ENCODE peak calls at places on chromosome X, in eight cellular contexts. One of them, this sample, is unnamed.

GRCh38 chrX:49673394-49673793 is 22.4 kb downstream of the PAGE1 start:
- DNase-seq in AG04449: no peak
- DNase-seq in PC-3: no peak
- DNase-seq in bronchial epithelial cell: no peak
- DNase-seq in OCI-LY7: no peak
- DNase-seq in AG09309: no peak
- DNase-seq in transverse colon: no peak
- DNase-seq in A549: no peak
- DNase-seq in this sample: no peak

GRCh38 chrX:116239944-116240391 is 69.4 kb downstream of the AGTR2 start:
- DNase-seq in transverse colon: no peak
- DNase-seq in AG04449: no peak
- DNase-seq in bronchial epithelial cell: peak
- DNase-seq in AG09309: no peak
- DNase-seq in OCI-LY7: no peak
- DNase-seq in PC-3: peak
- DNase-seq in A549: no peak
- DNase-seq in this sample: no peak

GRCh38 chrX:71052721-71053120 is 15.4 kb downstream of the SNX12 start:
- DNase-seq in AG04449: no peak
- DNase-seq in transverse colon: no peak
- DNase-seq in OCI-LY7: no peak
- DNase-seq in AG09309: no peak
- DNase-seq in bronchial epithelial cell: no peak
- DNase-seq in PC-3: no peak
- DNase-seq in A549: no peak
- DNase-seq in this sample: no peak

GRCh38 chrX:10011261-10011931 is 44.2 kb downstream of the CLDN34 start:
- DNase-seq in PC-3: no peak
- DNase-seq in OCI-LY7: no peak
- DNase-seq in AG04449: no peak
- DNase-seq in A549: no peak
- DNase-seq in bronchial epithelial cell: peak
- DNase-seq in transverse colon: no peak
- DNase-seq in AG09309: no peak
- DNase-seq in this sample: no peak

GRCh38 chrX:129957241-129958099 is 25.0 kb upstream of the BCORL1 start:
- DNase-seq in AG09309: no peak
- DNase-seq in A549: peak
- DNase-seq in transverse colon: peak
- DNase-seq in OCI-LY7: peak
- DNase-seq in PC-3: peak
- DNase-seq in AG04449: no peak
- DNase-seq in bronchial epithelial cell: no peak
- DNase-seq in this sample: no peak

GRCh38 chrX:7190157-7190556 is 42.2 kb upstream of the PUDP start:
- DNase-seq in AG09309: no peak
- DNase-seq in PC-3: peak
- DNase-seq in OCI-LY7: peak
- DNase-seq in transverse colon: no peak
- DNase-seq in AG04449: no peak
- DNase-seq in bronchial epithelial cell: no peak
- DNase-seq in A549: no peak
- DNase-seq in this sample: no peak

GRCh38 chrX:46849933-46850332 is 13.1 kb downstream of the RP2 start:
- DNase-seq in OCI-LY7: no peak
- DNase-seq in PC-3: no peak
- DNase-seq in bronchial epithelial cell: no peak
- DNase-seq in AG09309: no peak
- DNase-seq in A549: peak
- DNase-seq in AG04449: no peak
- DNase-seq in transverse colon: no peak
- DNase-seq in this sample: no peak

GRCh38 chrX:16212436-16212835 is 45.2 kb downstream of the MAGEB17 start:
- DNase-seq in A549: peak
- DNase-seq in PC-3: peak
- DNase-seq in transverse colon: no peak
- DNase-seq in AG04449: no peak
- DNase-seq in AG09309: no peak
- DNase-seq in bronchial epithelial cell: no peak
- DNase-seq in OCI-LY7: peak
- DNase-seq in this sample: no peak

GRCh38 chrX:15384304-15384703 is at the start of gene VEGFD:
- DNase-seq in OCI-LY7: no peak
- DNase-seq in AG09309: no peak
- DNase-seq in bronchial epithelial cell: no peak
- DNase-seq in A549: peak
- DNase-seq in transverse colon: no peak
- DNase-seq in AG04449: peak
- DNase-seq in PC-3: no peak
- DNase-seq in this sample: no peak

GRCh38 chrX:78964598-78964997 is 19.4 kb downstream of the P2RY10 start:
- DNase-seq in A549: no peak
- DNase-seq in bronchial epithelial cell: no peak
- DNase-seq in OCI-LY7: no peak
- DNase-seq in AG04449: no peak
- DNase-seq in transverse colon: no peak
- DNase-seq in PC-3: no peak
- DNase-seq in AG09309: no peak
- DNase-seq in this sample: no peak

GRCh38 chrX:130669233-130669632 is 233.8 kb downstream of the ENOX2 start:
- DNase-seq in AG04449: peak
- DNase-seq in bronchial epithelial cell: no peak
- DNase-seq in AG09309: no peak
- DNase-seq in transverse colon: no peak
- DNase-seq in OCI-LY7: no peak
- DNase-seq in PC-3: peak
- DNase-seq in A549: no peak
- DNase-seq in this sample: no peak

GRCh38 chrX:34918856-34919255 is 23.7 kb upstream of the FAM47B start:
- DNase-seq in OCI-LY7: no peak
- DNase-seq in transverse colon: no peak
- DNase-seq in AG04449: no peak
- DNase-seq in PC-3: peak
- DNase-seq in bronchial epithelial cell: peak
- DNase-seq in AG09309: peak
- DNase-seq in A549: peak
- DNase-seq in this sample: peak

GRCh38 chrX:31271615-31272471 is 200.0 kb upstream of the FTHL17 start:
- DNase-seq in A549: no peak
- DNase-seq in bronchial epithelial cell: peak
- DNase-seq in AG09309: no peak
- DNase-seq in OCI-LY7: no peak
- DNase-seq in transverse colon: no peak
- DNase-seq in PC-3: peak
- DNase-seq in AG04449: no peak
- DNase-seq in this sample: no peak

GRCh38 chrX:31265383-31265782 is 193.5 kb upstream of the FTHL17 start:
- DNase-seq in PC-3: no peak
- DNase-seq in A549: no peak
- DNase-seq in OCI-LY7: no peak
- DNase-seq in AG09309: no peak
- DNase-seq in bronchial epithelial cell: no peak
- DNase-seq in transverse colon: no peak
- DNase-seq in AG04449: no peak
- DNase-seq in this sample: no peak

GRCh38 chrX:31269914-31270313 is 198.1 kb upstream of the FTHL17 start:
- DNase-seq in PC-3: no peak
- DNase-seq in A549: no peak
- DNase-seq in AG04449: no peak
- DNase-seq in OCI-LY7: no peak
- DNase-seq in AG09309: no peak
- DNase-seq in bronchial epithelial cell: no peak
- DNase-seq in transverse colon: no peak
- DNase-seq in this sample: no peak

GRCh38 chrX:31266172-31267076 is 194.6 kb upstream of the FTHL17 start:
- DNase-seq in OCI-LY7: peak
- DNase-seq in A549: no peak
- DNase-seq in transverse colon: peak
- DNase-seq in PC-3: no peak
- DNase-seq in AG09309: no peak
- DNase-seq in bronchial epithelial cell: no peak
- DNase-seq in AG04449: no peak
- DNase-seq in this sample: no peak

DNA sequence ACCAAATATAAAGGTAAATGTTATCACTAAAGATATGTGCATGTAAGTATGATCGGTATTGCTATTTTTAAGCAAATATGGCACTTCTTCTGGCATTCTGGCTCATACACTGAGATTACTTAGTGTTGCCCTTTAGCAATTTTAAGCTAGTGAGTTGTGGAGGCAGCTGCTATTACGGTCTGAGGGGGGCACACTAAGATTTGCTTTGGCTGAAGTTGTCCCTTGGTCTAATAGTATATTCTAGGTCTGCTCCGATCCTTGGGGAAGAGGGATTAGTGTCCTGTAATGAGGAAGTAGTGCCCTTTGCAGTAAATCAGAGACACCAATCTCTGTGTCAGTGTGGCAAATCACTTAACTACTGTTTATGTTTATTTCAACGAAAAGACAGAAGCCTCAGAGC is 196.5 kb upstream of the FTHL17 start:
- DNase-seq in PC-3: no peak
- DNase-seq in AG04449: no peak
- DNase-seq in A549: no peak
- DNase-seq in bronchial epithelial cell: no peak
- DNase-seq in OCI-LY7: peak
- DNase-seq in transverse colon: no peak
- DNase-seq in AG09309: no peak
- DNase-seq in this sample: no peak
- TF ChIP-seq CTCF in PC-3: no peak
- TF ChIP-seq CTCF in AG04449: peak
- TF ChIP-seq CTCF in A549: no peak
- TF ChIP-seq CTCF in bronchial epithelial cell: no peak
- TF ChIP-seq CTCF in OCI-LY7: peak
- TF ChIP-seq CTCF in transverse colon: no peak
- TF ChIP-seq CTCF in AG09309: peak
- TF ChIP-seq CTCF in this sample: no peak

GRCh38 chrX:17376381-17377046 is 1.5 kb downstream of the NHS start:
- DNase-seq in OCI-LY7: no peak
- DNase-seq in A549: peak
- DNase-seq in transverse colon: peak
- DNase-seq in PC-3: peak
- DNase-seq in AG09309: no peak
- DNase-seq in bronchial epithelial cell: no peak
- DNase-seq in AG04449: no peak
- DNase-seq in this sample: no peak

GRCh38 chrX:17373337-17373736 is 1.7 kb upstream of the NHS start:
- DNase-seq in bronchial epithelial cell: no peak
- DNase-seq in A549: no peak
- DNase-seq in AG09309: no peak
- DNase-seq in PC-3: no peak
- DNase-seq in OCI-LY7: no peak
- DNase-seq in transverse colon: no peak
- DNase-seq in AG04449: no peak
- DNase-seq in this sample: no peak

GRCh38 chrX:17375631-17376380 is 806 bp downstream of the NHS start:
- DNase-seq in OCI-LY7: no peak
- DNase-seq in A549: peak
- DNase-seq in AG09309: no peak
- DNase-seq in bronchial epithelial cell: no peak
- DNase-seq in transverse colon: peak
- DNase-seq in AG04449: no peak
- DNase-seq in PC-3: peak
- DNase-seq in this sample: no peak

GRCh38 chrX:17375361-17375630 is 296 bp downstream of the NHS start:
- DNase-seq in AG04449: no peak
- DNase-seq in PC-3: no peak
- DNase-seq in AG09309: no peak
- DNase-seq in transverse colon: no peak
- DNase-seq in OCI-LY7: no peak
- DNase-seq in bronchial epithelial cell: no peak
- DNase-seq in A549: no peak
- DNase-seq in this sample: no peak

DNA sequence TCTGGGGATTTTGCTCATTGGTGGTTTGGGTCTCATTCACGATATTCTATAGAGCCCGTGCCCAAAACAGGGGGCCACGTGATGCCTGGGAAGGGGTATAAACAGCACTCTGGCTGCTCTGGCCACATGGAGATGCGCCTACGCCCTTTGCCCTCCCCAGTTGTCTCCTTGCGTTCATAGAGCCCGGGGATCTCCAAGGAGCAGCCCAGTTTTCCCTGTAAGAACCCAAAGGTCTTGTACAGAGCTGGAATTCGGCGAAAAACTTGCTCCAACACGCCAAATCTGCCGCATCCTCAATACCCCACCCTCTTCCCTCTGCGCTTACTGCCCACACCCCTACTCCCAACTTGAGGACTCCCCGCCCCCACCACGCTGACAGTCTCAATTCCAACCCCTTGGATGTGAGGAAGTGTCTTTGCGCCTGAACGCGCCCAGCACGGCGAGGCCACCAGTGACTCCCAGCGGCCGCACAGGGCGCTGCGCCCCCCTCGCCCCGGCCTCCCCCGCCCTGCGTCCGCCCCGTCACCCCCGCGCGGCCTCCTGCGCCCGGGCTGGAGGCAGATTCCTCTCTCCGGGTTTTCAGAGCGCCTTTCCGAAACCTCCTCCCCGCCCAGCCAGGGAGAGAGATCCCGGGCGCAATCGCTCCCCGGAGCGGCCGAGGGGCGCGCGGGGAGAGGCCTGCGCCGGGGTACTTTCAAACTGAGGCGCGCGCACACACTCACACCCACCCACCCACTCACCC is at the start of gene NHS:
- DNase-seq in bronchial epithelial cell: peak
- DNase-seq in transverse colon: peak
- DNase-seq in OCI-LY7: no peak
- DNase-seq in A549: peak
- DNase-seq in AG09309: peak
- DNase-seq in PC-3: peak
- DNase-seq in AG04449: no peak
- DNase-seq in this sample: no peak
- TF ChIP-seq CTCF in bronchial epithelial cell: peak
- TF ChIP-seq CTCF in transverse colon: peak
- TF ChIP-seq CTCF in OCI-LY7: no peak
- TF ChIP-seq CTCF in A549: peak
- TF ChIP-seq CTCF in AG09309: peak
- TF ChIP-seq CTCF in PC-3: peak
- TF ChIP-seq CTCF in AG04449: peak
- TF ChIP-seq CTCF in this sample: peak

DNA sequence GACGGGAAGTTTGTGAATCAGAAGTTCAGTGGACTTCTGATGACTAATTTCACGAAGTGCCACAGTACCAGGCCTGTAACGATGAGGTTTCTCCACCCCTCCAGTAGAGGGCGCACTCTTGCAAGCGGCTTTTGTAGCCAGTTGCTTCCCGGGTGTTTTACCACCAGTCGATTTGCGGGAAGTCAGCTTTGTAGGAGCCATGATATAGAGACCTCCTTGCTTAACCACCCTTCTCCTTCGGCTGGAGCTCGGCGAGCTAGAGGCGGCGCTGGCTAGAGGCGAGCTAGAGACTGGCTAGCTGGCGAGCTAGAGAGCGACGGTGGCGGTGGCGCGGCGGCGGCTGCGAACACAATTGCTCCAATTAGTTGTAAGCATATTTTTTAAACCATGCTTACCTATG is 72.0 kb downstream of the IL1RAPL1 start:
- DNase-seq in bronchial epithelial cell: no peak
- DNase-seq in AG09309: no peak
- DNase-seq in OCI-LY7: peak
- DNase-seq in AG04449: no peak
- DNase-seq in A549: peak
- DNase-seq in transverse colon: no peak
- DNase-seq in PC-3: no peak
- DNase-seq in this sample: no peak
- TF ChIP-seq CTCF in bronchial epithelial cell: peak
- TF ChIP-seq CTCF in AG09309: no peak
- TF ChIP-seq CTCF in OCI-LY7: peak
- TF ChIP-seq CTCF in AG04449: no peak
- TF ChIP-seq CTCF in A549: no peak
- TF ChIP-seq CTCF in transverse colon: no peak
- TF ChIP-seq CTCF in PC-3: peak
- TF ChIP-seq CTCF in this sample: peak

GRCh38 chrX:100743009-100743615 is 11.2 kb upstream of the SYTL4 start:
- DNase-seq in A549: no peak
- DNase-seq in AG09309: no peak
- DNase-seq in OCI-LY7: no peak
- DNase-seq in AG04449: no peak
- DNase-seq in bronchial epithelial cell: no peak
- DNase-seq in transverse colon: no peak
- DNase-seq in PC-3: no peak
- DNase-seq in this sample: no peak
- TF ChIP-seq CTCF in A549: no peak
- TF ChIP-seq CTCF in AG09309: no peak
- TF ChIP-seq CTCF in OCI-LY7: no peak
- TF ChIP-seq CTCF in AG04449: no peak
- TF ChIP-seq CTCF in bronchial epithelial cell: no peak
- TF ChIP-seq CTCF in transverse colon: no peak
- TF ChIP-seq CTCF in PC-3: no peak
- TF ChIP-seq CTCF in this sample: no peak

This sample was measured in HFF-Myc.